ENCODE peak calls at places on chromosomes 16 and 17, in ten cellular contexts. H is B cell; G is adrenal gland; R is kidney; U is activated T-helper 1 cell treated with anti-CD3 and anti-CD28 coated beads, Interleukin-2, amount 50 U/mL, for 16 hours; C is C1 segment of cervical spinal cord; V is fibroblast of the aortic adventitia; A is brain microvascular endothelial cell; W is uterus; F is neural crest cell. K is an unnamed sample.

GRCh38 chr16:16025214-16025968 is 76.0 kb downstream of the ABCC1 start:
- DNase-seq in H (no peak), G (peak; percentile 30), R (no peak), U (no peak), C (no peak), V (peak; percentile 96), A (peak; percentile 93), W (no peak), F (no peak), K (peak; percentile 12)

GRCh38 chr16:7183768-7184167 is 148.9 kb upstream of the RBFOX1 start:
- DNase-seq in H (no peak), G (no peak), R (no peak), U (no peak), C (no peak), V (no peak), A (no peak), W (no peak), F (no peak), K (no peak)

GRCh38 chr17:68060336-68060735 is 24.8 kb downstream of the KPNA2 start:
- DNase-seq in H (no peak), G (peak; percentile 11), R (no peak), U (no peak), C (no peak), V (no peak), A (no peak), W (no peak), F (no peak), K (no peak)

GRCh38 chr17:77728022-77728671 is 230.4 kb upstream of the TNRC6C start:
- DNase-seq in H (no peak), G (no peak), R (no peak), U (no peak), C (no peak), V (peak; percentile 28), A (peak; percentile 6), W (peak; percentile 65), F (no peak), K (no peak)

GRCh38 chr17:67635688-67636087 is 82.0 kb upstream of the NOL11 start:
- DNase-seq in H (no peak), G (no peak), R (no peak), U (no peak), C (no peak), V (peak; percentile 20), A (no peak), W (no peak), F (no peak), K (no peak)

GRCh38 chr16:54487933-54488332 is 201.3 kb upstream of the IRX3 start:
- DNase-seq in H (no peak), G (no peak), R (no peak), U (no peak), C (no peak), V (peak; percentile 58), A (no peak), W (no peak), F (no peak), K (no peak)

GRCh38 chr17:40956401-40957254 is 10.1 kb downstream of the KRT39 start:
- DNase-seq in H (no peak), G (no peak), R (no peak), U (no peak), C (no peak), V (peak; percentile 83), A (peak; percentile 98), W (no peak), F (no peak), K (no peak)

GRCh38 chr16:84107921-84108320 is 8.8 kb downstream of the MBTPS1 start:
- DNase-seq in H (no peak), G (no peak), R (no peak), U (no peak), C (no peak), V (no peak), A (no peak), W (no peak), F (no peak), K (no peak)

GRCh38 chr16:24544640-24545039 is 5.3 kb downstream of the RBBP6 start:
- DNase-seq in H (no peak), G (no peak), R (no peak), U (no peak), C (no peak), V (peak; percentile 54), A (no peak), W (no peak), F (no peak), K (no peak)

GRCh38 chr17:61259360-61259759 is 140.3 kb upstream of the TBX2 start:
- DNase-seq in H (no peak), G (no peak), R (no peak), U (no peak), C (no peak), V (no peak), A (no peak), W (no peak), F (no peak), K (no peak)

GRCh38 chr17:83004791-83005380 is 74.5 kb upstream of the METRNL start:
- DNase-seq in H (peak; percentile 31), G (no peak), R (no peak), U (no peak), C (no peak), V (no peak), A (no peak), W (no peak), F (no peak), K (no peak)

GRCh38 chr17:65231662-65232335 is 94.6 kb downstream of the RGS9 start:
- DNase-seq in H (peak; percentile 32), G (peak; percentile 71), R (no peak), U (no peak), C (peak; percentile 17), V (peak; percentile 85), A (peak; percentile 86), W (no peak), F (peak; percentile 59), K (no peak)

GRCh38 chr17:17929655-17930380 is 42.4 kb downstream of the TOM1L2 start:
- DNase-seq in H (no peak), G (no peak), R (no peak), U (no peak), C (no peak), V (peak; percentile 36), A (no peak), W (no peak), F (no peak), K (no peak)

GRCh38 chr16:19130852-19131808 is 17.4 kb downstream of the ITPRIPL2 start:
- DNase-seq in H (no peak), G (peak; percentile 46), R (peak; percentile 70), U (no peak), C (no peak), V (peak; percentile 58), A (peak; percentile 64), W (no peak), F (no peak), K (no peak)

GRCh38 chr17:65183736-65184135 is 46.6 kb downstream of the RGS9 start:
- DNase-seq in H (no peak), G (no peak), R (no peak), U (no peak), C (no peak), V (peak; percentile 17), A (no peak), W (no peak), F (no peak), K (no peak)

GRCh38 chr17:55348749-55349354 is 72.8 kb downstream of the MMD start:
- DNase-seq in H (peak; percentile 35), G (peak; percentile 66), R (no peak), U (peak; percentile 7), C (peak; percentile 31), V (peak; percentile 64), A (peak; percentile 38), W (peak; percentile 30), F (peak; percentile 46), K (no peak)

GRCh38 chr17:14808425-14808824 is 456.7 kb downstream of the PMP22 start:
- DNase-seq in H (no peak), G (no peak), R (no peak), U (no peak), C (no peak), V (no peak), A (no peak), W (no peak), F (no peak), K (no peak)

GRCh38 chr17:64502809-64503208 is 3.3 kb downstream of the DDX5 start:
- DNase-seq in H (no peak), G (no peak), R (no peak), U (no peak), C (no peak), V (no peak), A (no peak), W (no peak), F (no peak), K (no peak)

GRCh38 chr17:67105213-67105612 is 60.9 kb downstream of the CACNG1 start:
- DNase-seq in H (no peak), G (no peak), R (no peak), U (no peak), C (no peak), V (peak; percentile 86), A (peak; percentile 34), W (no peak), F (no peak), K (no peak)

GRCh38 chr17:79664925-79665738 is 54.3 kb upstream of the RBFOX3 start:
- DNase-seq in H (no peak), G (peak; percentile 82), R (no peak), U (no peak), C (no peak), V (peak; percentile 56), A (no peak), W (peak; percentile 91), F (no peak), K (no peak)

GRCh38 chr17:45813051-45813731 is 29.1 kb downstream of the CRHR1 start:
- DNase-seq in H (no peak), G (no peak), R (no peak), U (no peak), C (peak; percentile 20), V (no peak), A (no peak), W (no peak), F (peak; percentile 59), K (no peak)

GRCh38 chr16:53865492-53865863 is 161.5 kb downstream of the FTO start:
- DNase-seq in H (no peak), G (no peak), R (no peak), U (no peak), C (no peak), V (peak; percentile 72), A (peak; percentile 34), W (no peak), F (no peak), K (no peak)

GRCh38 chr16:50548659-50549560 is 714 bp downstream of the NKD1 start:
- DNase-seq in H (peak; percentile 44), G (peak; percentile 34), R (peak; percentile 83), U (no peak), C (no peak), V (no peak), A (no peak), W (peak; percentile 29), F (no peak), K (no peak)

GRCh38 chr17:59652119-59652518 is 32.4 kb downstream of the CLTC start:
- DNase-seq in H (no peak), G (no peak), R (no peak), U (no peak), C (no peak), V (peak; percentile 64), A (peak; percentile 17), W (no peak), F (no peak), K (no peak)

GRCh38 chr16:53156516-53156915 is 101.7 kb downstream of the CHD9 start:
- DNase-seq in H (no peak), G (no peak), R (no peak), U (no peak), C (no peak), V (no peak), A (peak; percentile 35), W (no peak), F (no peak), K (no peak)

GRCh38 chr16:72946474-72947194 is 101.3 kb downstream of the ZFHX3 start:
- DNase-seq in H (no peak), G (peak; percentile 88), R (no peak), U (no peak), C (no peak), V (peak; percentile 39), A (peak; percentile 82), W (no peak), F (no peak), K (no peak)

GRCh38 chr17:550041-550398 is 164.6 kb downstream of the VPS53 start:
- DNase-seq in H (no peak), G (no peak), R (no peak), U (no peak), C (no peak), V (no peak), A (no peak), W (no peak), F (no peak), K (no peak)

GRCh38 chr16:19980866-19981265 is 92.8 kb downstream of the GPR139 start:
- DNase-seq in H (no peak), G (no peak), R (no peak), U (no peak), C (no peak), V (no peak), A (no peak), W (no peak), F (no peak), K (no peak)